ENCODE peak calls at places on chromosomes 1 and 21, in eight cellular contexts. K is heart left ventricle; S is activated T-helper 1 cell treated with anti-CD3 and anti-CD28 coated beads, Interleukin-2, amount 50 U/mL, for 16 hours; L is ELR; A is right atrium auricular region; J is endothelial cell; N is stimulated activated CD4-positive, alpha-beta T cell treated with anti-CD3 and anti-CD28 coated beads, TNF-alpha, amount 100 ng/mL, for 1 hour; B is T follicular helper cell. C is an unnamed sample.

GRCh38 chr1:147821883-147822282 is 61.5 kb upstream of the GJA5 start:
- DNase-seq in K (peak; percentile 49), S (no peak), L (no peak), A (peak; percentile 68), J (no peak), N (no peak), B (no peak), C (no peak)

GRCh38 chr1:94705755-94706154 is 114.4 kb upstream of the SLC44A3 start:
- DNase-seq in K (no peak), S (no peak), L (no peak), A (no peak), J (no peak), N (no peak), B (no peak), C (no peak)

GRCh38 chr1:17755120-17755519 is at the start of gene ACTL8:
- DNase-seq in K (no peak), S (no peak), L (no peak), A (no peak), J (peak; percentile 36), N (no peak), B (no peak), C (no peak)

GRCh38 chr1:8396912-8397406 is 79.0 kb downstream of the SLC45A1 start:
- DNase-seq in K (no peak), S (no peak), L (peak; percentile 98), A (peak; percentile 83), J (no peak), N (no peak), B (no peak), C (no peak)

GRCh38 chr1:51423098-51423821 is 92.9 kb upstream of the TTC39A start:
- DNase-seq in K (peak; percentile 28), S (no peak), L (no peak), A (no peak), J (no peak), N (no peak), B (no peak), C (no peak)

GRCh38 chr21:42056468-42056867 is 14.6 kb upstream of the UMODL1 start:
- DNase-seq in K (no peak), S (no peak), L (no peak), A (no peak), J (no peak), N (no peak), B (no peak), C (no peak)

GRCh38 chr21:34020005-34020847 is 53.2 kb upstream of the MRPS6 start:
- DNase-seq in K (no peak), S (no peak), L (no peak), A (no peak), J (no peak), N (no peak), B (no peak), C (no peak)

GRCh38 chr1:6572653-6573383 is 7.0 kb upstream of the ZBTB48 start:
- DNase-seq in K (no peak), S (no peak), L (no peak), A (no peak), J (no peak), N (no peak), B (no peak), C (no peak)

GRCh38 chr1:41578712-41579335 is 94.3 kb upstream of the EDN2 start:
- DNase-seq in K (no peak), S (no peak), L (peak; percentile 52), A (peak; percentile 44), J (no peak), N (no peak), B (no peak), C (no peak)

GRCh38 chr1:223016381-223016780 is 126.7 kb downstream of the TLR5 start:
- DNase-seq in K (no peak), S (no peak), L (no peak), A (no peak), J (no peak), N (no peak), B (no peak), C (no peak)

GRCh38 chr1:15934211-15935055 is 41.5 kb downstream of the ZBTB17 start:
- DNase-seq in K (no peak), S (no peak), L (no peak), A (no peak), J (no peak), N (no peak), B (no peak), C (no peak)

GRCh38 chr1:184300446-184300845 is 86.4 kb upstream of the C1orf21 start:
- DNase-seq in K (no peak), S (no peak), L (peak; percentile 81), A (no peak), J (no peak), N (no peak), B (no peak), C (no peak)

GRCh38 chr1:59499273-59499955 is 202.5 kb downstream of the FGGY start:
- DNase-seq in K (no peak), S (no peak), L (no peak), A (no peak), J (no peak), N (no peak), B (no peak), C (no peak)

GRCh38 chr1:181014431-181015257 is 8.0 kb downstream of the STX6 start:
- DNase-seq in K (no peak), S (no peak), L (no peak), A (no peak), J (no peak), N (no peak), B (no peak), C (no peak)

GRCh38 chr1:210695041-210695440 is 366.3 kb downstream of the HHAT start:
- DNase-seq in K (no peak), S (no peak), L (no peak), A (no peak), J (no peak), N (no peak), B (no peak), C (no peak)

GRCh38 chr1:228157381-228158126 is 7.8 kb downstream of the GJC2 start:
- DNase-seq in K (no peak), S (no peak), L (no peak), A (no peak), J (no peak), N (no peak), B (no peak), C (no peak)

GRCh38 chr1:12708956-12709555 is 6.9 kb upstream of the AADACL3 start:
- DNase-seq in K (no peak), S (no peak), L (no peak), A (no peak), J (no peak), N (no peak), B (no peak), C (no peak)

GRCh38 chr1:160953030-160953429 is 1.6 kb downstream of the ITLN2 start:
- DNase-seq in K (no peak), S (no peak), L (no peak), A (peak; percentile 72), J (no peak), N (no peak), B (no peak), C (no peak)

GRCh38 chr21:45460011-45460565 is 55.1 kb downstream of the COL18A1 start:
- DNase-seq in K (no peak), S (no peak), L (peak; percentile 14), A (no peak), J (no peak), N (no peak), B (no peak), C (no peak)

GRCh38 chr1:89990976-89991831 is 3.7 kb upstream of the ZNF326 start:
- DNase-seq in K (no peak), S (no peak), L (peak; percentile 22), A (no peak), J (no peak), N (no peak), B (no peak), C (no peak)

GRCh38 chr1:203584040-203584439 is 42.6 kb upstream of the ATP2B4 start:
- DNase-seq in K (no peak), S (no peak), L (peak; percentile 58), A (no peak), J (no peak), N (no peak), B (no peak), C (no peak)

C was measured in GDM1.